ENCODE peak calls at places on chromosomes 12 and 14, in nine cellular contexts. T is neural crest cell, J is AG09309, P is stomach, H is psoas muscle, W is cardiac fibroblast, D is GM23338, M is ovary, Q is HFF-Myc. G is an unnamed sample.

GRCh38 chr14:71374989-71375388 is 467.7 kb downstream of the PCNX1 start:
- DNase-seq in D (no peak), M (no peak), T (no peak), W (no peak), P (no peak), Q (no peak), H (no peak), J (no peak), G (no peak)

GRCh38 chr12:22684526-22685118 is 59.7 kb downstream of the ETNK1 start:
- DNase-seq in M (no peak), P (no peak), T (no peak), Q (no peak), D (peak), J (no peak), W (peak), H (no peak), G (no peak)

GRCh38 chr14:27672047-27672446 is 1074.2 kb upstream of the NOVA1 start:
- DNase-seq in D (peak), J (no peak), M (no peak), Q (no peak), P (no peak), T (no peak), W (no peak), H (no peak), G (no peak)

GRCh38 chr12:112116232-112117060 is 7.9 kb upstream of the NAA25 start:
- DNase-seq in M (peak), D (peak), Q (no peak), T (peak), P (peak), W (peak), J (no peak), H (peak), G (peak)

GRCh38 chr12:29762637-29763300 is 21.0 kb downstream of the TMTC1 start:
- DNase-seq in T (no peak), Q (no peak), D (no peak), P (no peak), J (no peak), W (peak), M (no peak), H (peak), G (no peak)

GRCh38 chr12:132533584-132533958 is 43.6 kb downstream of the FBRSL1 start:
- DNase-seq in W (no peak), J (no peak), Q (no peak), T (no peak), D (no peak), M (no peak), P (no peak), H (no peak), G (no peak)

GRCh38 chr12:2498961-2499500 is 295.7 kb upstream of the FKBP4 start:
- DNase-seq in D (peak), H (no peak), W (no peak), T (no peak), Q (no peak), M (no peak), J (no peak), P (peak), G (peak)

GRCh38 chr12:89319111-89319510 is 33.2 kb downstream of the DUSP6 start:
- DNase-seq in H (peak), D (no peak), Q (no peak), P (no peak), M (no peak), J (no peak), W (peak), T (no peak), G (peak)

GRCh38 chr14:101810897-101811620 is 49.5 kb downstream of the PPP2R5C start:
- DNase-seq in Q (no peak), P (no peak), W (no peak), T (no peak), H (no peak), M (no peak), J (no peak), D (no peak), G (no peak)

GRCh38 chr12:19434538-19434937 is 4.8 kb upstream of the AEBP2 start:
- DNase-seq in Q (no peak), T (no peak), P (no peak), J (no peak), M (no peak), D (no peak), W (no peak), H (no peak), G (no peak)

GRCh38 chr12:64682572-64683277 is 72.4 kb downstream of the RASSF3 start:
- DNase-seq in H (no peak), W (peak), J (peak), T (no peak), P (no peak), D (peak), Q (no peak), M (peak), G (no peak)

GRCh38 chr14:61452452-61452851 is 131.1 kb downstream of the PRKCH start:
- DNase-seq in D (no peak), Q (no peak), H (no peak), J (no peak), T (no peak), W (no peak), M (no peak), P (no peak), G (no peak)

GRCh38 chr14:85535916-85536834 is 6.2 kb downstream of the FLRT2 start:
- DNase-seq in T (no peak), H (no peak), P (no peak), J (no peak), W (peak), D (peak), Q (no peak), M (peak), G (no peak)

GRCh38 chr14:37599527-37600368 is 4.3 kb downstream of the TTC6 start:
- DNase-seq in W (no peak), Q (no peak), M (no peak), H (no peak), D (peak), T (no peak), P (no peak), J (no peak), G (no peak)

GRCh38 chr12:68587448-68587873 is 23.2 kb upstream of the RAP1B start:
- DNase-seq in W (no peak), M (no peak), J (no peak), D (no peak), H (no peak), T (no peak), Q (no peak), P (no peak), G (no peak)

GRCh38 chr12:87870061-87870460 is 159.1 kb downstream of the C12orf50 start:
- DNase-seq in H (no peak), Q (no peak), D (no peak), P (no peak), W (no peak), T (no peak), J (no peak), M (no peak), G (no peak)

GRCh38 chr12:666766-667308 is 3.6 kb upstream of the NINJ2 start:
- DNase-seq in M (no peak), H (no peak), D (no peak), W (peak), T (no peak), P (no peak), J (no peak), Q (no peak), G (no peak)

GRCh38 chr14:74251546-74252030 is 12.3 kb downstream of the VSX2 start:
- DNase-seq in W (peak), M (peak), Q (peak), T (peak), J (peak), H (peak), D (peak), P (peak), G (peak)

GRCh38 chr12:119134673-119135072 is 44.1 kb upstream of the HSPB8 start:
- DNase-seq in P (no peak), J (no peak), W (no peak), M (no peak), D (no peak), T (no peak), Q (no peak), H (no peak), G (no peak)

GRCh38 chr14:66507181-66507721 is 696 bp upstream of the GPHN start:
- DNase-seq in Q (no peak), W (no peak), J (no peak), T (no peak), D (peak), M (no peak), H (no peak), P (no peak), G (no peak)

GRCh38 chr14:23546450-23547035 is 5.0 kb downstream of the ZFHX2 start:
- DNase-seq in W (no peak), P (no peak), T (no peak), M (no peak), J (no peak), H (no peak), D (no peak), Q (no peak), G (no peak)

GRCh38 chr14:23547924-23548323 is 3.6 kb downstream of the ZFHX2 start:
- DNase-seq in M (no peak), H (no peak), W (no peak), Q (no peak), D (no peak), P (no peak), T (no peak), J (no peak), G (no peak)

GRCh38 chr14:23550131-23550826 is 1.3 kb downstream of the ZFHX2 start:
- DNase-seq in P (no peak), Q (no peak), H (no peak), D (no peak), M (no peak), W (no peak), J (no peak), T (no peak), G (no peak)

GRCh38 chr14:23550827-23551265 is 719 bp downstream of the ZFHX2 start:
- DNase-seq in H (no peak), M (no peak), Q (no peak), T (no peak), J (no peak), W (no peak), D (no peak), P (no peak), G (peak)

DNA sequence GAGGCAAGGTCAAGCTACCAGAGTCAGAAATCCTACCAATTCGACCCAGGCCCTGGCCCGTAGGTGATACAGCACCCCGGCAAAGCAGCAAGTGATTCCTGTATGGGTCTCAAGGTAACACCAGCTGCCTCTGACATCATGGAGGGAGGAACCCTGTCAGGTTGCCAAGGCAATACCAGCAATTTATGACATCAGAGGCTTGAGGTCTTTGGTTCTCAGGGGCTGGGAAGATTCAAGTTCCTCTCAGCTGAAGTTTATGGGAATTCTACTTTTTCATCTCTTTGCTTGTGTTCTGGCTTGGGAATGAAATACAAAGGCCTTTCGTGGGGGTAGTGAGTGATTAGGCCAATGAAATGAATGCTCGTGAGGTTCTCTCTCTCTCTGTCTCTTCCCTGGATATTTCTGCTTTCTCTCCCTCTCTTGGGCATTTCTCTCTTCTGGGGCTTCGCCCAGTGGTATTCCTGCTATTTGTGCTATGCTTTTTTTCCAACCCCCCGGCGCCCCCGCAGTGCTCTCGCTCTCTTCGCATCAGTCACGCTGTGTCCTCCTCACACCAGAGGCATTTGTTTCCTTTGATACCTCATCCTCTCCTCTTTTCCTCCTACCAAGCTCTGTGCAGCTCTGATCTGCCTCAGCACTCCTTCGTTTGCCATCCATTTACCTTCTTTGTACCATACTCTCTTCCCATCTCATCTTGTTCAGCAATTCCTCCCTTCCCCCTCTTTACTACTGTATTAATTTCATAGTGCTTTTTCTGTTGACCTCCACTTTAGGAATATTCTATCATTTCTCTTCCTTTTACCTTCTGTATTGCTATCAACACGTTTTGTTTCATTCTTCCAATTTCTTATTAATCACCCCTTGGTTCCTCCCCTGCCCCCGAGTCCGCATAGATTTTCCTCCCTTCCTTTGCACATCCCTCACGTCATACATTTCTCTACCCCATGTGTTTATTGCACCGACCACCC is 2.9 kb downstream of the ZFHX2 start:
- DNase-seq in H (no peak), J (no peak), T (no peak), P (no peak), W (peak), M (no peak), Q (no peak), D (peak), G (peak)
- TF ChIP-seq CTCF in H (no peak), J (no peak), T (no peak), P (no peak), W (no peak), M (no peak), Q (no peak), D (no peak), G (no peak)

GRCh38 chr12:105775351-105775750 is 363.4 kb downstream of the NUAK1 start:
- DNase-seq in Q (no peak), H (no peak), D (no peak), M (no peak), P (no peak), T (no peak), J (peak), W (peak), G (no peak)
- TF ChIP-seq CTCF in Q (no peak), H (no peak), D (no peak), M (no peak), P (no peak), T (no peak), J (peak), W (peak), G (no peak)

GRCh38 chr12:4867384-4867783 is 42.3 kb upstream of the KCNA1 start:
- DNase-seq in D (peak), H (no peak), Q (no peak), M (no peak), J (no peak), W (no peak), P (no peak), T (no peak), G (no peak)
- TF ChIP-seq CTCF in D (peak), H (no peak), Q (no peak), M (no peak), J (no peak), W (no peak), P (no peak), T (no peak), G (no peak)

GRCh38 chr14:92492261-92492660 is 21.3 kb upstream of the RIN3 start:
- DNase-seq in T (no peak), Q (no peak), D (no peak), P (no peak), W (peak), M (no peak), H (no peak), J (no peak), G (no peak)
- TF ChIP-seq CTCF in T (no peak), Q (no peak), D (no peak), P (no peak), W (no peak), M (no peak), H (no peak), J (no peak), G (no peak)

DNA sequence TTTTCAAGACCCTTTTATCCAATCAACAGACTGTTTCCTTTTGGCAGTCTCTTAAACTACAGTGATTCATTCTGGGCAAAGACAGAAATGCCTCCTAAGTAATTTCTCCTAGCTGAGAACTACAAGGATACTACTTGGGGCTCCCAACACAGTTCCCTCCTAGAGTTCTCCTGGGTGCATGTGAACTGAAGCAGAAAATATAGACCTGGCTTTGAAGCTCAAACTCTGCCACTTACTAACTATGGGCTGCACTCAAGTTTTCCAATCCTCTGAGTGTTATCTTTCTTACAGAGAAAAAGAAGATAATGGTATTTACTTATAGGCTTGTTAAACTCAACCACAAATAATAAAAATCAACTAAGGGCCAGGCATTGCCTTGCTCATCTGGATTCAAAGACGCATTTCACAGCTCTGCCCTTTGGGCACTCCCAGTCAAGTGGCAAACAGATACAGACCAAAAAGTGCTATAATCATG is 97.6 kb downstream of the EFCAB11 start:
- DNase-seq in P (peak), J (no peak), M (no peak), W (peak), T (no peak), H (no peak), Q (no peak), D (no peak), G (no peak)
- TF ChIP-seq CTCF in P (no peak), J (no peak), M (no peak), W (no peak), T (no peak), H (no peak), Q (no peak), D (no peak), G (no peak)

DNA sequence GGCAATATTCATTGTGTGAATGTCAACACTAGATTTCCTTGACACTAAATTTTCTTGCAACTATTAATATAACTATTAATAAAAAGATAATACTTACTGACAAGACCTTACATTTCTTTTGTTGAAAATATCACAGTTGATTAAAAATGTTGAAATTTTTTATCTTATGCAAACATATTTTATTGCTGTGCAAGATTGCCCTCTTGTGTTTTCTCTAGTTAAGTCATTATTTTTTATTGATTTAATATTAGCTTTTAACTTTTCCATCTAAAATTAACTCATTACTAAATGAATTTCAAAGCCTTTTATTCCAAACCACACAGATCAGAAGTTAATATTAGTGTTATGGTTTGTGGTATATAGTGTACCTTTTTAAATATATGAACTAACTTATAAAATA is 11.7 kb upstream of the NAA30 start:
- DNase-seq in J (no peak), P (no peak), Q (no peak), M (no peak), D (no peak), H (no peak), T (no peak), W (peak), G (no peak)
- TF ChIP-seq CTCF in J (no peak), P (no peak), Q (no peak), M (no peak), D (no peak), H (no peak), T (peak), W (peak), G (no peak)

DNA sequence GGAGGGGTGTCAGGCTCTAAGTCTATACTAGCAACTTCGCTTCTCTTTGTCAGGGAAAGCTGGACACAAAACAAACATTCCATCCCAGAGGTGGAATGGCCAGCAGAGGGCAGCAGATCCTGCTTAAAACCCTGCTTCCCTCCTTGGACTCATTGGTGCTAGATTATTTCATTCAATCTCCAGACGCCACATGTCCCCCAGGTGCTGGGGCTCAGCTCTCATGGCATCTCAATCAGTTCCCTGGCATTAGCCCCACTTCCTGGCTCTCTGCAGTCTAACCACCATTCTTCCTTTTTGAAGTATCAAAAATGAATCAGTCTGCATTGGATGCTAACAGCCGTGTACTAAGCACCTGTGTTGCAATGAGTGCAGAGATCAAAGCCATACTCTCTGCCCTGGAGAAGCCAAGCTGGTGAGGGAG is 8.1 kb upstream of the PPP1R1A start:
- DNase-seq in M (peak), H (peak), J (no peak), D (peak), P (peak), Q (peak), W (peak), T (peak), G (peak)
- TF ChIP-seq CTCF in M (peak), H (peak), J (peak), D (peak), P (no peak), Q (peak), W (peak), T (peak), G (peak)

DNA sequence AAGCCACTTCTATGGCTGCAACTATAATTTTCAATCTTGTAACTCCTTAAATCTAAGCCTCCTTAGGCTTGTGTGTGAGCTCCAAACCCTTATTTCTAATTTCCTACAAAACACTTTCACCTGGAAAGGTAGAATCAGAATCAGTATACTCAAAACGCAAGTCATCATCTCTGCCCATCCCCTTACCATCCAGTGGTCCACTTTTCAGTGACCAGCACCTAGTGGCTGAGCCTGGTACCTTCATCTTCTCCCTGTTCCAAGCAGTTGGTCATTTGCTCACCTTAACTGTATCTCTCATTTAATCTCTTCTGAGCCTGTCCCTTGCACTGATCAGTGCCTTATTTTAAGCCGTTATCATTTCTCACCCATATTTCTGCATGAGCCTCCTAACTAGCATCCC is 107.9 kb downstream of the PPM1H start:
- DNase-seq in D (no peak), Q (no peak), J (no peak), T (no peak), M (no peak), P (no peak), H (no peak), W (no peak), G (no peak)
- TF ChIP-seq CTCF in D (peak), Q (peak), J (no peak), T (peak), M (no peak), P (no peak), H (no peak), W (peak), G (no peak)